ENCODE peak calls at places on chromosome 20, in six cellular contexts. J is AG04449; N is GM04504; V is psoas muscle; K is stimulated activated CD4-positive, alpha-beta T cell treated with anti-CD3 and anti-CD28 coated beads, Interleukin-4, amount 100 ng/mL, for 48 hours; X is right cardiac atrium. R is an unnamed sample.

GRCh38 chr20:21173496-21174025 is 47.7 kb downstream of the KIZ start:
- DNase-seq in J (no peak), N (no peak), V (no peak), K (no peak), X (no peak), R (no peak)

GRCh38 chr20:8788275-8788674 is 280.6 kb upstream of the PLCB4 start:
- DNase-seq in J (no peak), N (no peak), V (no peak), K (no peak), X (no peak), R (no peak)

GRCh38 chr20:38083338-38084048 is 49.9 kb downstream of the RPRD1B start:
- DNase-seq in J (no peak), N (no peak), V (no peak), K (no peak), X (no peak), R (no peak)

GRCh38 chr20:10673176-10673830 is 496 bp downstream of the JAG1 start:
- DNase-seq in J (no peak), N (no peak), V (peak), K (no peak), X (peak), R (no peak)

GRCh38 chr20:16387661-16388060 is 185.6 kb downstream of the KIF16B start:
- DNase-seq in J (no peak), N (no peak), V (no peak), K (no peak), X (no peak), R (no peak)

GRCh38 chr20:31913431-31914157 is 38.3 kb downstream of the PDRG1 start:
- DNase-seq in J (no peak), N (no peak), V (no peak), K (no peak), X (no peak), R (no peak)

GRCh38 chr20:45924391-45925261 is 9.9 kb upstream of the PCIF1 start:
- DNase-seq in J (no peak), N (no peak), V (peak), K (no peak), X (no peak), R (no peak)

GRCh38 chr20:64032706-64033624 is 3.0 kb upstream of the C20orf204 start:
- DNase-seq in J (no peak), N (no peak), V (no peak), K (no peak), X (peak), R (no peak)

GRCh38 chr20:63014710-63015109 is 7.9 kb upstream of the BHLHE23 start:
- DNase-seq in J (no peak), N (no peak), V (no peak), K (no peak), X (no peak), R (no peak)

GRCh38 chr20:46122071-46122470 is 4.0 kb downstream of the CD40 start:
- DNase-seq in J (no peak), N (peak), V (no peak), K (no peak), X (no peak), R (peak)

GRCh38 chr20:9025643-9026042 is 43.2 kb upstream of the PLCB4 start:
- DNase-seq in J (peak), N (no peak), V (no peak), K (no peak), X (no peak), R (peak)

GRCh38 chr20:19817017-19817416 is 59.0 kb downstream of the RIN2 start:
- DNase-seq in J (peak), N (peak), V (no peak), K (no peak), X (peak), R (peak)

GRCh38 chr20:25014816-25015215 is 22.3 kb upstream of the APMAP start:
- DNase-seq in J (no peak), N (no peak), V (no peak), K (no peak), X (no peak), R (no peak)

GRCh38 chr20:18984238-18985200 is 170.9 kb downstream of the SCP2D1 start:
- DNase-seq in J (no peak), N (no peak), V (no peak), K (no peak), X (no peak), R (no peak)

GRCh38 chr20:8940311-8940710 is 128.6 kb upstream of the PLCB4 start:
- DNase-seq in J (peak), N (peak), V (no peak), K (no peak), X (no peak), R (no peak)

GRCh38 chr20:25867776-25868649 is 171.4 kb upstream of the ZNF337 start:
- DNase-seq in J (no peak), N (no peak), V (peak), K (peak), X (peak), R (no peak)

GRCh38 chr20:47502271-47502730 is 614 bp downstream of the NCOA3 start:
- DNase-seq in J (no peak), N (no peak), V (peak), K (no peak), X (no peak), R (no peak)

GRCh38 chr20:37081717-37082289 is 14.0 kb downstream of the RBL1 start:
- DNase-seq in J (no peak), N (no peak), V (no peak), K (no peak), X (no peak), R (no peak)

GRCh38 chr20:11261533-11262000 is 587.8 kb upstream of the JAG1 start:
- DNase-seq in J (peak), N (peak), V (no peak), K (no peak), X (no peak), R (peak)

GRCh38 chr20:33994624-33994913 is 858 bp downstream of the RALY start:
- DNase-seq in J (no peak), N (no peak), V (no peak), K (no peak), X (no peak), R (no peak)

GRCh38 chr20:3753098-3753497 is 14.5 kb downstream of the ADISSP start:
- DNase-seq in J (peak), N (peak), V (no peak), K (peak), X (peak), R (no peak)

GRCh38 chr20:33411136-33411690 is 9.9 kb upstream of the CDK5RAP1 start:
- DNase-seq in J (no peak), N (no peak), V (no peak), K (no peak), X (no peak), R (no peak)

GRCh38 chr20:20806121-20806820 is 93.8 kb upstream of the RALGAPA2 start:
- DNase-seq in J (no peak), N (no peak), V (no peak), K (no peak), X (no peak), R (no peak)

GRCh38 chr20:11902264-11902663 is 15.4 kb upstream of the BTBD3 start:
- DNase-seq in J (peak), N (peak), V (no peak), K (no peak), X (no peak), R (peak)

GRCh38 chr20:37681384-37681977 is 12.3 kb upstream of the CTNNBL1 start:
- DNase-seq in J (no peak), N (no peak), V (no peak), K (no peak), X (no peak), R (no peak)

GRCh38 chr20:40275738-40276137 is 413.3 kb downstream of the MAFB start:
- DNase-seq in J (no peak), N (no peak), V (no peak), K (no peak), X (no peak), R (no peak)

GRCh38 chr20:17936791-17937687 is 31.6 kb downstream of the SNX5 start:
- DNase-seq in J (no peak), N (no peak), V (peak), K (no peak), X (peak), R (no peak)

GRCh38 chr20:31606928-31607639 is 2.0 kb downstream of the ID1 start:
- DNase-seq in J (no peak), N (no peak), V (peak), K (no peak), X (peak), R (peak)

GRCh38 chr20:39961667-39962066 is 727.4 kb downstream of the MAFB start:
- DNase-seq in J (no peak), N (no peak), V (no peak), K (no peak), X (no peak), R (no peak)

GRCh38 chr20:19890358-19891117 is 126.6 kb upstream of the NAA20 start:
- DNase-seq in J (no peak), N (no peak), V (no peak), K (no peak), X (no peak), R (no peak)

GRCh38 chr20:57462781-57463180 is 62.2 kb downstream of the CTCFL start:
- DNase-seq in J (no peak), N (no peak), V (no peak), K (no peak), X (no peak), R (no peak)

GRCh38 chr20:41408986-41409385 is 42.4 kb upstream of the EMILIN3 start:
- DNase-seq in J (no peak), N (no peak), V (peak), K (no peak), X (no peak), R (no peak)

GRCh38 chr20:38050691-38051090 is 17.1 kb downstream of the RPRD1B start:
- DNase-seq in J (no peak), N (no peak), V (no peak), K (no peak), X (no peak), R (no peak)

R was measured in skeletal muscle cell.